ENCODE peak calls at places on chromosomes 3 and 15, in eight cellular contexts. N is fibroblast of pulmonary artery, B is PC-3, S is WERI-Rb-1, D is aorta, O is K562, A is right cardiac atrium, I is fibroblast of mammary gland. T is an unnamed sample.

GRCh38 chr15:92140802-92141201 is 252.9 kb upstream of the ST8SIA2 start:
- DNase-seq in A (no peak), D (no peak), B (peak), S (no peak), N (no peak), I (no peak), O (no peak), T (no peak)

GRCh38 chr15:48963524-48964113 is at the start of gene SHC4:
- DNase-seq in B (peak), N (peak), O (peak), D (peak), I (peak), S (no peak), A (peak), T (peak)

GRCh38 chr3:29643034-29643425 is 362.2 kb downstream of the RBMS3 start:
- DNase-seq in D (no peak), N (no peak), S (peak), A (no peak), O (no peak), B (no peak), I (no peak), T (no peak)

GRCh38 chr3:104425416-104425815 is 941.3 kb upstream of the ALCAM start:
- DNase-seq in N (no peak), D (no peak), B (no peak), I (no peak), O (no peak), A (no peak), S (no peak), T (no peak)

GRCh38 chr15:44009056-44009455 is 182.3 kb downstream of the WDR76 start:
- DNase-seq in I (peak), A (no peak), S (no peak), B (peak), N (peak), D (no peak), O (no peak), T (no peak)

GRCh38 chr3:187795207-187795960 is 50.1 kb upstream of the BCL6 start:
- DNase-seq in O (no peak), N (no peak), S (no peak), A (no peak), D (peak), B (no peak), I (no peak), T (no peak)

GRCh38 chr15:95684693-95685115 is 645.8 kb upstream of the NR2F2 start:
- DNase-seq in S (no peak), D (no peak), O (peak), B (peak), N (peak), A (no peak), I (peak), T (no peak)

GRCh38 chr3:184168363-184169120 is 6.1 kb upstream of the AP2M1 start:
- DNase-seq in B (peak), O (no peak), N (peak), I (peak), S (no peak), D (no peak), A (no peak), T (no peak)

GRCh38 chr3:64873400-64873799 is 185.6 kb upstream of the ADAMTS9 start:
- DNase-seq in S (no peak), I (no peak), B (no peak), D (no peak), O (no peak), A (no peak), N (no peak), T (no peak)

GRCh38 chr3:189103208-189103607 is 68.6 kb upstream of the TPRG1 start:
- DNase-seq in A (no peak), B (no peak), S (no peak), I (peak), N (no peak), O (no peak), D (no peak), T (no peak)

GRCh38 chr3:182698078-182698477 is 95.2 kb upstream of the ATP11B start:
- DNase-seq in O (no peak), B (no peak), N (no peak), I (no peak), A (no peak), S (no peak), D (no peak), T (no peak)

GRCh38 chr3:150267288-150267687 is 140.8 kb upstream of the TSC22D2 start:
- DNase-seq in A (no peak), B (no peak), I (no peak), N (no peak), O (no peak), D (no peak), S (no peak), T (no peak)

GRCh38 chr3:188473045-188473444 is 319.1 kb downstream of the LPP start:
- DNase-seq in S (no peak), D (no peak), O (no peak), B (no peak), A (no peak), N (no peak), I (no peak), T (no peak)

GRCh38 chr3:38454179-38454883 is 641 bp downstream of the ACVR2B start:
- DNase-seq in N (peak), D (no peak), A (peak), S (peak), B (peak), I (peak), O (peak), T (peak)

GRCh38 chr15:68470981-68471380 is 39.0 kb upstream of the ITGA11 start:
- DNase-seq in O (no peak), I (no peak), D (no peak), A (no peak), S (no peak), N (no peak), B (no peak), T (no peak)

GRCh38 chr3:51391566-51392300 is 648 bp downstream of the RBM15B start:
- DNase-seq in S (no peak), O (peak), D (peak), I (peak), B (peak), A (peak), N (peak), T (peak)

GRCh38 chr3:126780666-126781065 is 76.6 kb downstream of the CHCHD6 start:
- DNase-seq in A (no peak), D (no peak), I (no peak), O (no peak), S (no peak), B (no peak), N (no peak), T (no peak)

GRCh38 chr15:52228928-52229327 is 37.7 kb upstream of the GNB5 start:
- DNase-seq in O (peak), N (peak), D (no peak), I (no peak), A (no peak), S (peak), B (peak), T (peak)

GRCh38 chr3:134911611-134912604 is 116.8 kb downstream of the EPHB1 start:
- DNase-seq in N (no peak), O (no peak), D (no peak), B (peak), A (no peak), I (no peak), S (no peak), T (no peak)

GRCh38 chr15:40928975-40929729 is at the start of gene DLL4:
- DNase-seq in A (peak), O (peak), B (peak), I (peak), D (no peak), S (peak), N (no peak), T (peak)

GRCh38 chr3:31541102-31541501 is 8.4 kb downstream of the STT3B start:
- DNase-seq in D (no peak), N (peak), A (no peak), B (peak), O (no peak), I (peak), S (no peak), T (no peak)

GRCh38 chr3:29759021-29759359 is 478.1 kb downstream of the RBMS3 start:
- DNase-seq in N (peak), I (no peak), O (no peak), B (no peak), A (no peak), S (no peak), D (no peak), T (no peak)

GRCh38 chr15:53808058-53808703 is 48.7 kb upstream of the WDR72 start:
- DNase-seq in B (peak), D (no peak), N (peak), A (no peak), I (peak), S (no peak), O (peak), T (no peak)

GRCh38 chr3:13332158-13332557 is 88.0 kb downstream of the NUP210 start:
- DNase-seq in D (no peak), A (no peak), O (no peak), I (no peak), S (no peak), B (peak), N (no peak), T (no peak)

GRCh38 chr15:99365232-99365631 is 114.0 kb downstream of the LRRC28 start:
- DNase-seq in O (no peak), N (no peak), S (no peak), D (no peak), A (no peak), B (no peak), I (no peak), T (no peak)
- H3K4me3 ChIP-seq in O (no peak), N (no peak), S (no peak), D (no peak), A (no peak), B (no peak), I (no peak), T (no peak)

DNA sequence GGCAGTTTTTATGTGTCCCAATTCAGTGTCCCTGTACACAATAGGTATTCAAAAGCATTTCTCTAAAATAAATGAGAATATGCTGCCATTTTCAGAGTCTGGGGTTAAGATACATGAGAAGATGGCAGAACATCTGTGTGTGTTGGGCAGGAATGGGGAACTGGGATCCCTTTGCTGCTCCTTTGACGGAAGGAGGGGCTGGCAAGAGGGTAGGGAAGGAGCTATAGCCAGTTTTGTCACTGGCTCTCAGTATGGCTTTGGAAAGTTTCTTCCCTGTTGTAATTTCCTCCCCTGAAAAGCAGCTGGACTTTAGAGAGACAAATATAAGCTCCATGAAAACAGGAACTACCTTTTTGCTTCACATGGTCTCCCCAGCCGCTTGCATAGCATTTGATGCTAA is 137.5 kb upstream of the PRR23C start:
- DNase-seq in D (no peak), S (no peak), N (no peak), I (no peak), B (no peak), O (no peak), A (no peak), T (no peak)
- H3K4me3 ChIP-seq in D (no peak), S (no peak), N (no peak), I (no peak), B (no peak), O (no peak), A (no peak), T (no peak)

DNA sequence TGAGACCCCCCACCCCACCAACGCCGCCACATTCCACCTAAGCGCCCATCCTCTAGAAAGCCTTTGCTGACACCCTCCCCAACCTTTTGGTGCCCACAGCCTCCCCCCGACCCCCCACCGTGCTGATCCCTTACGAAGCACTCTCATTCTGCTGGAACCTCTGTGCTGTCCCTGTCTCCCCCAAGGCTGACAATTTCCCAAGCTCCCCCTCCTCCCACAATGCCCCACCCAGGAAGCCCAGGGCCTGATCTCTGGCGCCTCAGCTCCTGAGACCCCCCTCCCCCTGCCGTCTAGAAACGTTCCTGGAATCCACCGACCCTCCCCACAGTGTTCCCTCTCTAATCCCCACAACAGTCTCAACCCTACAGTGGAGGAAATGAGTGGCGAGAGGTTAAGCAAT is 18.4 kb downstream of the MYL3 start:
- DNase-seq in O (no peak), S (peak), D (no peak), I (no peak), N (no peak), A (peak), B (no peak), T (peak)
- H3K4me3 ChIP-seq in O (no peak), S (peak), D (no peak), I (no peak), N (no peak), A (no peak), B (peak), T (peak)

GRCh38 chr15:45114751-45115085 is 592 bp downstream of the DUOXA2 start:
- DNase-seq in D (no peak), A (peak), N (no peak), I (no peak), B (no peak), S (no peak), O (no peak), T (no peak)

GRCh38 chr15:45116006-45116481 is 1.9 kb downstream of the DUOXA2 start:
- DNase-seq in I (no peak), D (no peak), B (no peak), O (no peak), A (peak), N (no peak), S (no peak), T (no peak)

GRCh38 chr15:45116482-45117326 is 2.6 kb downstream of the DUOXA2 start:
- DNase-seq in O (no peak), I (no peak), B (no peak), S (no peak), N (no peak), A (peak), D (no peak), T (peak)

GRCh38 chr15:45114076-45114750 is at the start of the genes DUOX2 and DUOXA2:
- DNase-seq in D (no peak), O (no peak), N (no peak), A (peak), B (no peak), I (no peak), S (peak), T (no peak)

GRCh38 chr15:45115312-45115820 is 1.2 kb downstream of the DUOXA2 start:
- DNase-seq in N (no peak), D (no peak), S (no peak), O (no peak), I (no peak), B (no peak), A (peak), T (no peak)
- H3K4me3 ChIP-seq in N (no peak), D (no peak), S (no peak), O (no peak), I (no peak), B (no peak), A (no peak), T (no peak)

GRCh38 chr15:66708389-66708788 is 6.4 kb downstream of the SMAD6 start:
- DNase-seq in B (no peak), S (no peak), D (no peak), I (no peak), A (peak), N (no peak), O (no peak), T (no peak)
- H3K4me3 ChIP-seq in B (no peak), S (no peak), D (no peak), I (no peak), A (no peak), N (no peak), O (no peak), T (no peak)

T was measured in kidney.